ENCODE peak calls at places on chromosomes 16 and 17, in eight cellular contexts. One of them, this sample, is unnamed.

GRCh38 chr17:44121997-44122824 is 1.2 kb downstream of the HDAC5 start:
- DNase-seq in CD8-positive, alpha-beta memory T cell: no peak
- DNase-seq in aorta: no peak
- DNase-seq in ovary: no peak
- DNase-seq in brain microvascular endothelial cell: no peak
- DNase-seq in epithelial cell of proximal tubule: no peak
- DNase-seq in GM23338: peak
- DNase-seq in psoas muscle: no peak
- DNase-seq in this sample: no peak

GRCh38 chr17:18129041-18129502 is 20.5 kb downstream of the MYO15A start:
- DNase-seq in epithelial cell of proximal tubule: no peak
- DNase-seq in brain microvascular endothelial cell: peak
- DNase-seq in ovary: no peak
- DNase-seq in psoas muscle: no peak
- DNase-seq in CD8-positive, alpha-beta memory T cell: no peak
- DNase-seq in GM23338: no peak
- DNase-seq in aorta: no peak
- DNase-seq in this sample: peak

GRCh38 chr16:50099957-50100648 is 34.3 kb downstream of the HEATR3 start:
- DNase-seq in CD8-positive, alpha-beta memory T cell: no peak
- DNase-seq in aorta: no peak
- DNase-seq in GM23338: no peak
- DNase-seq in ovary: no peak
- DNase-seq in brain microvascular endothelial cell: no peak
- DNase-seq in epithelial cell of proximal tubule: no peak
- DNase-seq in psoas muscle: no peak
- DNase-seq in this sample: no peak

GRCh38 chr17:6215071-6216035 is 145.2 kb downstream of the WSCD1 start:
- DNase-seq in epithelial cell of proximal tubule: no peak
- DNase-seq in CD8-positive, alpha-beta memory T cell: no peak
- DNase-seq in aorta: no peak
- DNase-seq in GM23338: no peak
- DNase-seq in ovary: no peak
- DNase-seq in brain microvascular endothelial cell: no peak
- DNase-seq in psoas muscle: no peak
- DNase-seq in this sample: no peak

GRCh38 chr17:21272881-21273839 is 11.4 kb upstream of the MAP2K3 start:
- DNase-seq in aorta: no peak
- DNase-seq in epithelial cell of proximal tubule: no peak
- DNase-seq in CD8-positive, alpha-beta memory T cell: no peak
- DNase-seq in brain microvascular endothelial cell: no peak
- DNase-seq in psoas muscle: no peak
- DNase-seq in GM23338: no peak
- DNase-seq in ovary: no peak
- DNase-seq in this sample: no peak

GRCh38 chr17:45307290-45308015 is 9.4 kb downstream of the MAP3K14 start:
- DNase-seq in brain microvascular endothelial cell: peak
- DNase-seq in GM23338: no peak
- DNase-seq in psoas muscle: no peak
- DNase-seq in aorta: no peak
- DNase-seq in ovary: no peak
- DNase-seq in CD8-positive, alpha-beta memory T cell: peak
- DNase-seq in epithelial cell of proximal tubule: peak
- DNase-seq in this sample: no peak

GRCh38 chr16:4859900-4860255 is 12.6 kb downstream of the UBN1 start:
- DNase-seq in ovary: no peak
- DNase-seq in CD8-positive, alpha-beta memory T cell: no peak
- DNase-seq in psoas muscle: no peak
- DNase-seq in brain microvascular endothelial cell: peak
- DNase-seq in GM23338: no peak
- DNase-seq in epithelial cell of proximal tubule: no peak
- DNase-seq in aorta: no peak
- DNase-seq in this sample: no peak

GRCh38 chr17:7046127-7046724 is 2.3 kb upstream of the SLC16A11 start:
- DNase-seq in GM23338: peak
- DNase-seq in brain microvascular endothelial cell: no peak
- DNase-seq in epithelial cell of proximal tubule: no peak
- DNase-seq in CD8-positive, alpha-beta memory T cell: no peak
- DNase-seq in ovary: no peak
- DNase-seq in aorta: no peak
- DNase-seq in psoas muscle: no peak
- DNase-seq in this sample: peak

GRCh38 chr16:15950869-15951268 is 1.5 kb downstream of the ABCC1 start:
- DNase-seq in psoas muscle: no peak
- DNase-seq in ovary: no peak
- DNase-seq in brain microvascular endothelial cell: no peak
- DNase-seq in epithelial cell of proximal tubule: no peak
- DNase-seq in CD8-positive, alpha-beta memory T cell: no peak
- DNase-seq in aorta: no peak
- DNase-seq in GM23338: no peak
- DNase-seq in this sample: no peak

GRCh38 chr17:45366691-45367090 is 49.9 kb upstream of the MAP3K14 start:
- DNase-seq in CD8-positive, alpha-beta memory T cell: no peak
- DNase-seq in psoas muscle: no peak
- DNase-seq in ovary: no peak
- DNase-seq in brain microvascular endothelial cell: no peak
- DNase-seq in epithelial cell of proximal tubule: no peak
- DNase-seq in GM23338: no peak
- DNase-seq in aorta: peak
- DNase-seq in this sample: no peak

GRCh38 chr17:78121801-78122220 is 6.7 kb downstream of the TMC6 start:
- DNase-seq in ovary: no peak
- DNase-seq in psoas muscle: no peak
- DNase-seq in epithelial cell of proximal tubule: no peak
- DNase-seq in CD8-positive, alpha-beta memory T cell: no peak
- DNase-seq in aorta: no peak
- DNase-seq in GM23338: no peak
- DNase-seq in brain microvascular endothelial cell: no peak
- DNase-seq in this sample: no peak

GRCh38 chr16:12995721-12996372 is 94.4 kb downstream of the SHISA9 start:
- DNase-seq in CD8-positive, alpha-beta memory T cell: no peak
- DNase-seq in epithelial cell of proximal tubule: no peak
- DNase-seq in GM23338: no peak
- DNase-seq in psoas muscle: no peak
- DNase-seq in aorta: no peak
- DNase-seq in ovary: no peak
- DNase-seq in brain microvascular endothelial cell: no peak
- DNase-seq in this sample: no peak

GRCh38 chr16:12998376-12999085 is 97.1 kb downstream of the SHISA9 start:
- DNase-seq in ovary: no peak
- DNase-seq in GM23338: no peak
- DNase-seq in brain microvascular endothelial cell: no peak
- DNase-seq in psoas muscle: no peak
- DNase-seq in CD8-positive, alpha-beta memory T cell: no peak
- DNase-seq in epithelial cell of proximal tubule: no peak
- DNase-seq in aorta: no peak
- DNase-seq in this sample: no peak

GRCh38 chr16:12994402-12994801 is 93.0 kb downstream of the SHISA9 start:
- DNase-seq in ovary: no peak
- DNase-seq in GM23338: no peak
- DNase-seq in CD8-positive, alpha-beta memory T cell: no peak
- DNase-seq in epithelial cell of proximal tubule: no peak
- DNase-seq in brain microvascular endothelial cell: no peak
- DNase-seq in psoas muscle: no peak
- DNase-seq in aorta: no peak
- DNase-seq in this sample: no peak

GRCh38 chr16:12999368-12999767 is 98.0 kb downstream of the SHISA9 start:
- DNase-seq in CD8-positive, alpha-beta memory T cell: no peak
- DNase-seq in GM23338: no peak
- DNase-seq in aorta: no peak
- DNase-seq in ovary: no peak
- DNase-seq in brain microvascular endothelial cell: no peak
- DNase-seq in psoas muscle: no peak
- DNase-seq in epithelial cell of proximal tubule: no peak
- DNase-seq in this sample: no peak
- H3K4me3 ChIP-seq in CD8-positive, alpha-beta memory T cell: no peak
- H3K4me3 ChIP-seq in GM23338: no peak
- H3K4me3 ChIP-seq in aorta: no peak
- H3K4me3 ChIP-seq in ovary: no peak
- H3K4me3 ChIP-seq in brain microvascular endothelial cell: no peak
- H3K4me3 ChIP-seq in psoas muscle: no peak
- H3K4me3 ChIP-seq in epithelial cell of proximal tubule: no peak
- H3K4me3 ChIP-seq in this sample: no peak

GRCh38 chr17:28370035-28370743 is at the start of gene VTN:
- DNase-seq in CD8-positive, alpha-beta memory T cell: no peak
- DNase-seq in psoas muscle: peak
- DNase-seq in GM23338: peak
- DNase-seq in aorta: no peak
- DNase-seq in ovary: no peak
- DNase-seq in brain microvascular endothelial cell: no peak
- DNase-seq in epithelial cell of proximal tubule: no peak
- DNase-seq in this sample: peak

GRCh38 chr17:28369684-28370034 is 448 bp downstream of the VTN start:
- DNase-seq in CD8-positive, alpha-beta memory T cell: no peak
- DNase-seq in GM23338: no peak
- DNase-seq in psoas muscle: no peak
- DNase-seq in aorta: no peak
- DNase-seq in brain microvascular endothelial cell: no peak
- DNase-seq in epithelial cell of proximal tubule: no peak
- DNase-seq in ovary: no peak
- DNase-seq in this sample: no peak

GRCh38 chr17:28368915-28369683 is 1.0 kb downstream of the VTN start:
- DNase-seq in ovary: no peak
- DNase-seq in epithelial cell of proximal tubule: no peak
- DNase-seq in CD8-positive, alpha-beta memory T cell: no peak
- DNase-seq in psoas muscle: no peak
- DNase-seq in aorta: no peak
- DNase-seq in brain microvascular endothelial cell: no peak
- DNase-seq in GM23338: no peak
- DNase-seq in this sample: no peak

GRCh38 chr17:28371245-28372202 is at the start of gene SARM1:
- DNase-seq in brain microvascular endothelial cell: peak
- DNase-seq in psoas muscle: peak
- DNase-seq in aorta: peak
- DNase-seq in epithelial cell of proximal tubule: no peak
- DNase-seq in CD8-positive, alpha-beta memory T cell: peak
- DNase-seq in ovary: peak
- DNase-seq in GM23338: peak
- DNase-seq in this sample: peak

DNA sequence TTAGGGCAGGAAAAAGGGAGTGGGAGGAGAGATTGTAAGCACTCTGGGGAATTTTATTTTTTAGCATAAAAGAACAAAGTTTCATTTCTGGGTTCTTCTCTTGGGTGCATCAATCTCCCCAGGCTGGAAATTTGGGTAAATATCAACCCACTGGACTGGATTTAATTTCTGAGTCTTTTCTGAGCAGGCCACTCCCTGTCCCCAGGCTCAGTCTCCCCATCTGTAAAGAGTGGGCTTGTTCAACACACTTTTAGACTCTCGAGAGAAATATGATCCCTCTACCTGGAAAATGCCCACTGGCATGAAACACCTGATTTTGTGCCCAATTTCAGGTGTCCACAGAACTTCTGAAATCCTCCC is 617 bp upstream of the VTN start:
- DNase-seq in ovary: no peak
- DNase-seq in epithelial cell of proximal tubule: no peak
- DNase-seq in psoas muscle: no peak
- DNase-seq in brain microvascular endothelial cell: no peak
- DNase-seq in aorta: no peak
- DNase-seq in CD8-positive, alpha-beta memory T cell: no peak
- DNase-seq in GM23338: no peak
- DNase-seq in this sample: no peak
- H3K4me3 ChIP-seq in ovary: no peak
- H3K4me3 ChIP-seq in epithelial cell of proximal tubule: no peak
- H3K4me3 ChIP-seq in psoas muscle: peak
- H3K4me3 ChIP-seq in brain microvascular endothelial cell: no peak
- H3K4me3 ChIP-seq in aorta: no peak
- H3K4me3 ChIP-seq in CD8-positive, alpha-beta memory T cell: peak
- H3K4me3 ChIP-seq in GM23338: peak
- H3K4me3 ChIP-seq in this sample: peak

GRCh38 chr17:3668279-3669084 is at the start of the genes EMC6 and TAX1BP3:
- DNase-seq in epithelial cell of proximal tubule: peak
- DNase-seq in CD8-positive, alpha-beta memory T cell: peak
- DNase-seq in brain microvascular endothelial cell: peak
- DNase-seq in psoas muscle: peak
- DNase-seq in aorta: peak
- DNase-seq in GM23338: peak
- DNase-seq in ovary: peak
- DNase-seq in this sample: peak

GRCh38 chr17:3667366-3668278 is 756 bp downstream of the TAX1BP3 start:
- DNase-seq in epithelial cell of proximal tubule: no peak
- DNase-seq in GM23338: peak
- DNase-seq in ovary: peak
- DNase-seq in brain microvascular endothelial cell: peak
- DNase-seq in CD8-positive, alpha-beta memory T cell: no peak
- DNase-seq in psoas muscle: peak
- DNase-seq in aorta: peak
- DNase-seq in this sample: peak

GRCh38 chr17:3665834-3666233 is 2.5 kb downstream of the TAX1BP3 start:
- DNase-seq in aorta: no peak
- DNase-seq in CD8-positive, alpha-beta memory T cell: no peak
- DNase-seq in psoas muscle: no peak
- DNase-seq in epithelial cell of proximal tubule: no peak
- DNase-seq in GM23338: no peak
- DNase-seq in ovary: no peak
- DNase-seq in brain microvascular endothelial cell: no peak
- DNase-seq in this sample: no peak

GRCh38 chr17:3669085-3669347 is 404 bp downstream of the EMC6 start:
- DNase-seq in GM23338: no peak
- DNase-seq in CD8-positive, alpha-beta memory T cell: no peak
- DNase-seq in ovary: no peak
- DNase-seq in psoas muscle: no peak
- DNase-seq in epithelial cell of proximal tubule: no peak
- DNase-seq in brain microvascular endothelial cell: no peak
- DNase-seq in aorta: no peak
- DNase-seq in this sample: no peak

GRCh38 chr17:3666516-3666915 is 1.9 kb downstream of the TAX1BP3 start:
- DNase-seq in psoas muscle: no peak
- DNase-seq in CD8-positive, alpha-beta memory T cell: no peak
- DNase-seq in ovary: no peak
- DNase-seq in brain microvascular endothelial cell: no peak
- DNase-seq in epithelial cell of proximal tubule: no peak
- DNase-seq in aorta: no peak
- DNase-seq in GM23338: no peak
- DNase-seq in this sample: no peak
- H3K4me3 ChIP-seq in psoas muscle: peak
- H3K4me3 ChIP-seq in CD8-positive, alpha-beta memory T cell: no peak
- H3K4me3 ChIP-seq in ovary: no peak
- H3K4me3 ChIP-seq in brain microvascular endothelial cell: peak
- H3K4me3 ChIP-seq in epithelial cell of proximal tubule: peak
- H3K4me3 ChIP-seq in aorta: no peak
- H3K4me3 ChIP-seq in GM23338: no peak
- H3K4me3 ChIP-seq in this sample: peak

GRCh38 chr17:39304188-39304587 is 78.4 kb upstream of the STAC2 start:
- DNase-seq in CD8-positive, alpha-beta memory T cell: no peak
- DNase-seq in psoas muscle: no peak
- DNase-seq in ovary: no peak
- DNase-seq in brain microvascular endothelial cell: no peak
- DNase-seq in GM23338: no peak
- DNase-seq in epithelial cell of proximal tubule: no peak
- DNase-seq in aorta: no peak
- DNase-seq in this sample: no peak

GRCh38 chr17:39306028-39306427 is 80.3 kb upstream of the STAC2 start:
- DNase-seq in CD8-positive, alpha-beta memory T cell: no peak
- DNase-seq in aorta: no peak
- DNase-seq in brain microvascular endothelial cell: no peak
- DNase-seq in ovary: no peak
- DNase-seq in GM23338: peak
- DNase-seq in epithelial cell of proximal tubule: no peak
- DNase-seq in psoas muscle: no peak
- DNase-seq in this sample: no peak

GRCh38 chr17:39306509-39307212 is 80.9 kb upstream of the STAC2 start:
- DNase-seq in epithelial cell of proximal tubule: no peak
- DNase-seq in ovary: no peak
- DNase-seq in brain microvascular endothelial cell: no peak
- DNase-seq in CD8-positive, alpha-beta memory T cell: no peak
- DNase-seq in GM23338: no peak
- DNase-seq in aorta: no peak
- DNase-seq in psoas muscle: no peak
- DNase-seq in this sample: no peak
- H3K4me3 ChIP-seq in epithelial cell of proximal tubule: no peak
- H3K4me3 ChIP-seq in ovary: no peak
- H3K4me3 ChIP-seq in brain microvascular endothelial cell: no peak
- H3K4me3 ChIP-seq in CD8-positive, alpha-beta memory T cell: no peak
- H3K4me3 ChIP-seq in GM23338: no peak
- H3K4me3 ChIP-seq in aorta: no peak
- H3K4me3 ChIP-seq in psoas muscle: no peak
- H3K4me3 ChIP-seq in this sample: no peak

This sample was measured in lower lobe of right lung.